ENCODE peak calls at places on chromosomes 4 and X, in ten cellular contexts. J is heart right ventricle; O is stimulated activated CD4-positive, alpha-beta T cell treated with anti-CD3 and anti-CD28 coated beads, Interleukin-2, amount 100 ng/mL, for 48 hours; D is cardiac muscle cell; H is fibroblast of lung; C is ACHN; T is SHP77 treated with DMSO at 0.1 percent for 48 hours; L is Right ventricle myocardium superior; Y is activated CD8-positive, alpha-beta T cell treated with anti-CD3 and anti-CD28 coated beads for 36 hours; M is GM20000. Q is an unnamed sample.

GRCh38 chr4:147994076-147994475 is 262.2 kb downstream of the ARHGAP10 start:
- DNase-seq in J (no peak), O (no peak), D (no peak), H (peak), C (no peak), T (no peak), L (no peak), Y (no peak), M (no peak), Q (no peak)

GRCh38 chrX:131951166-131951565 is 71.9 kb upstream of the STK26 start:
- DNase-seq in J (no peak), O (no peak), D (no peak), H (no peak), C (no peak), T (no peak), L (no peak), Y (no peak), M (no peak), Q (no peak)

GRCh38 chrX:54085666-54086065 is 41.4 kb upstream of the PHF8 start:
- DNase-seq in J (no peak), O (no peak), D (no peak), H (peak), C (no peak), T (no peak), L (no peak), Y (no peak), M (no peak), Q (no peak)

GRCh38 chrX:134753185-134754008 is 95.1 kb upstream of the PLAC1 start:
- DNase-seq in J (no peak), O (no peak), D (no peak), H (peak), C (peak), T (no peak), L (no peak), Y (no peak), M (no peak), Q (no peak)

GRCh38 chr4:184536881-184537248 is 62.5 kb upstream of the IRF2 start:
- DNase-seq in J (peak), O (no peak), D (no peak), H (peak), C (no peak), T (no peak), L (no peak), Y (no peak), M (no peak), Q (no peak)

GRCh38 chr4:113646456-113646809 is 115.1 kb downstream of the CAMK2D start:
- DNase-seq in J (no peak), O (no peak), D (peak), H (peak), C (no peak), T (no peak), L (no peak), Y (no peak), M (no peak), Q (no peak)

GRCh38 chr4:109850601-109851000 is 2.7 kb downstream of the LRIT3 start:
- DNase-seq in J (no peak), O (no peak), D (no peak), H (no peak), C (no peak), T (no peak), L (no peak), Y (no peak), M (no peak), Q (no peak)

GRCh38 chrX:43822015-43822414 is 60.2 kb downstream of the MAOB start:
- DNase-seq in J (no peak), O (no peak), D (no peak), H (peak), C (no peak), T (no peak), L (no peak), Y (no peak), M (no peak), Q (no peak)

GRCh38 chr4:68288046-68288740 is 42.7 kb upstream of the TMPRSS11B start:
- DNase-seq in J (no peak), O (no peak), D (no peak), H (no peak), C (peak), T (no peak), L (no peak), Y (no peak), M (no peak), Q (no peak)

GRCh38 chr4:121034010-121034409 is 38.3 kb downstream of the NDNF start:
- DNase-seq in J (no peak), O (no peak), D (no peak), H (peak), C (no peak), T (no peak), L (no peak), Y (no peak), M (no peak), Q (no peak)

GRCh38 chrX:3351287-3351686 is 4.8 kb upstream of the MXRA5 start:
- DNase-seq in J (no peak), O (no peak), D (no peak), H (no peak), C (no peak), T (no peak), L (no peak), Y (no peak), M (no peak), Q (no peak)

GRCh38 chr4:62279689-62280088 is 1079.6 kb downstream of the ADGRL3 start:
- DNase-seq in J (no peak), O (no peak), D (no peak), H (no peak), C (no peak), T (no peak), L (no peak), Y (no peak), M (no peak), Q (no peak)

GRCh38 chr4:95093936-95094929 is 336.5 kb downstream of the BMPR1B start:
- DNase-seq in J (no peak), O (no peak), D (no peak), H (no peak), C (no peak), T (no peak), L (no peak), Y (no peak), M (no peak), Q (no peak)

Q was measured in GM13976.